ENCODE peak calls at places on chromosomes 1 and 21, in seven cellular contexts. One of them, this sample, is unnamed.

GRCh38 chr1:9211291-9211811 is 23.2 kb upstream of the H6PD start:
- DNase-seq in adrenal gland: no peak
- DNase-seq in A549: no peak
- DNase-seq in CD4-positive, alpha-beta memory T cell: no peak
- DNase-seq in naive thymus-derived CD4-positive, alpha-beta T cell: no peak
- DNase-seq in stomach: no peak
- DNase-seq in AG04450: peak
- DNase-seq in this sample: no peak

GRCh38 chr21:18954415-18954972 is 550.9 kb upstream of the TMPRSS15 start:
- DNase-seq in AG04450: no peak
- DNase-seq in naive thymus-derived CD4-positive, alpha-beta T cell: no peak
- DNase-seq in adrenal gland: no peak
- DNase-seq in A549: no peak
- DNase-seq in CD4-positive, alpha-beta memory T cell: no peak
- DNase-seq in stomach: no peak
- DNase-seq in this sample: no peak

GRCh38 chr1:28296401-28297220 is 32.2 kb upstream of the MED18 start:
- DNase-seq in CD4-positive, alpha-beta memory T cell: no peak
- DNase-seq in A549: no peak
- DNase-seq in stomach: no peak
- DNase-seq in naive thymus-derived CD4-positive, alpha-beta T cell: no peak
- DNase-seq in adrenal gland: peak
- DNase-seq in AG04450: no peak
- DNase-seq in this sample: no peak

GRCh38 chr1:92989936-92990582 is 28.8 kb upstream of the DIPK1A start:
- DNase-seq in naive thymus-derived CD4-positive, alpha-beta T cell: no peak
- DNase-seq in adrenal gland: no peak
- DNase-seq in CD4-positive, alpha-beta memory T cell: no peak
- DNase-seq in A549: no peak
- DNase-seq in stomach: no peak
- DNase-seq in AG04450: no peak
- DNase-seq in this sample: no peak

GRCh38 chr1:213474054-213474453 is 423.0 kb downstream of the RPS6KC1 start:
- DNase-seq in A549: no peak
- DNase-seq in naive thymus-derived CD4-positive, alpha-beta T cell: no peak
- DNase-seq in AG04450: no peak
- DNase-seq in adrenal gland: peak
- DNase-seq in stomach: no peak
- DNase-seq in CD4-positive, alpha-beta memory T cell: no peak
- DNase-seq in this sample: peak

GRCh38 chr1:206551296-206551984 is 44.1 kb downstream of the RASSF5 start:
- DNase-seq in AG04450: no peak
- DNase-seq in naive thymus-derived CD4-positive, alpha-beta T cell: no peak
- DNase-seq in CD4-positive, alpha-beta memory T cell: no peak
- DNase-seq in adrenal gland: no peak
- DNase-seq in stomach: no peak
- DNase-seq in A549: no peak
- DNase-seq in this sample: no peak

GRCh38 chr1:180144659-180145357 is 9.9 kb upstream of the QSOX1 start:
- DNase-seq in stomach: no peak
- DNase-seq in A549: no peak
- DNase-seq in AG04450: no peak
- DNase-seq in adrenal gland: no peak
- DNase-seq in naive thymus-derived CD4-positive, alpha-beta T cell: no peak
- DNase-seq in CD4-positive, alpha-beta memory T cell: no peak
- DNase-seq in this sample: no peak

GRCh38 chr21:42389449-42389835 is 6.4 kb downstream of the TMPRSS3 start:
- DNase-seq in CD4-positive, alpha-beta memory T cell: no peak
- DNase-seq in A549: no peak
- DNase-seq in adrenal gland: no peak
- DNase-seq in AG04450: no peak
- DNase-seq in stomach: peak
- DNase-seq in naive thymus-derived CD4-positive, alpha-beta T cell: no peak
- DNase-seq in this sample: no peak

GRCh38 chr1:209190591-209191241 is 392.8 kb upstream of the CAMK1G start:
- DNase-seq in naive thymus-derived CD4-positive, alpha-beta T cell: no peak
- DNase-seq in A549: peak
- DNase-seq in stomach: peak
- DNase-seq in adrenal gland: peak
- DNase-seq in CD4-positive, alpha-beta memory T cell: no peak
- DNase-seq in AG04450: no peak
- DNase-seq in this sample: peak

GRCh38 chr1:97844552-97845089 is 76.2 kb downstream of the DPYD start:
- DNase-seq in adrenal gland: no peak
- DNase-seq in CD4-positive, alpha-beta memory T cell: no peak
- DNase-seq in AG04450: no peak
- DNase-seq in A549: no peak
- DNase-seq in naive thymus-derived CD4-positive, alpha-beta T cell: no peak
- DNase-seq in stomach: no peak
- DNase-seq in this sample: no peak

GRCh38 chr1:91884459-91885290 is 1.3 kb downstream of the TGFBR3 start:
- DNase-seq in naive thymus-derived CD4-positive, alpha-beta T cell: peak
- DNase-seq in AG04450: no peak
- DNase-seq in A549: no peak
- DNase-seq in CD4-positive, alpha-beta memory T cell: peak
- DNase-seq in adrenal gland: peak
- DNase-seq in stomach: peak
- DNase-seq in this sample: peak

GRCh38 chr1:103120981-103121380 is 12.7 kb upstream of the COL11A1 start:
- DNase-seq in CD4-positive, alpha-beta memory T cell: no peak
- DNase-seq in A549: no peak
- DNase-seq in stomach: no peak
- DNase-seq in naive thymus-derived CD4-positive, alpha-beta T cell: no peak
- DNase-seq in AG04450: no peak
- DNase-seq in adrenal gland: no peak
- DNase-seq in this sample: no peak

GRCh38 chr1:230067441-230067870 is 418 bp downstream of the GALNT2 start:
- DNase-seq in naive thymus-derived CD4-positive, alpha-beta T cell: no peak
- DNase-seq in CD4-positive, alpha-beta memory T cell: no peak
- DNase-seq in stomach: no peak
- DNase-seq in adrenal gland: peak
- DNase-seq in A549: peak
- DNase-seq in AG04450: no peak
- DNase-seq in this sample: peak

GRCh38 chr1:112904831-112905227 is 51.2 kb downstream of the SLC16A1 start:
- DNase-seq in naive thymus-derived CD4-positive, alpha-beta T cell: no peak
- DNase-seq in CD4-positive, alpha-beta memory T cell: no peak
- DNase-seq in A549: no peak
- DNase-seq in AG04450: no peak
- DNase-seq in stomach: peak
- DNase-seq in adrenal gland: no peak
- DNase-seq in this sample: no peak

GRCh38 chr1:27057801-27058647 is 45.4 kb upstream of the TENT5B start:
- DNase-seq in CD4-positive, alpha-beta memory T cell: no peak
- DNase-seq in stomach: no peak
- DNase-seq in naive thymus-derived CD4-positive, alpha-beta T cell: no peak
- DNase-seq in AG04450: no peak
- DNase-seq in adrenal gland: no peak
- DNase-seq in A549: no peak
- DNase-seq in this sample: peak

GRCh38 chr1:172338295-172338735 is 82.2 kb upstream of the C1orf105 start:
- DNase-seq in naive thymus-derived CD4-positive, alpha-beta T cell: no peak
- DNase-seq in stomach: no peak
- DNase-seq in CD4-positive, alpha-beta memory T cell: no peak
- DNase-seq in AG04450: no peak
- DNase-seq in adrenal gland: no peak
- DNase-seq in A549: no peak
- DNase-seq in this sample: no peak

GRCh38 chr1:223421676-223422075 is 28.5 kb downstream of the CCDC185 start:
- DNase-seq in CD4-positive, alpha-beta memory T cell: no peak
- DNase-seq in AG04450: no peak
- DNase-seq in adrenal gland: no peak
- DNase-seq in naive thymus-derived CD4-positive, alpha-beta T cell: no peak
- DNase-seq in stomach: no peak
- DNase-seq in A549: no peak
- DNase-seq in this sample: no peak

GRCh38 chr1:196317535-196318522 is 290.4 kb downstream of the KCNT2 start:
- DNase-seq in CD4-positive, alpha-beta memory T cell: no peak
- DNase-seq in adrenal gland: peak
- DNase-seq in AG04450: peak
- DNase-seq in stomach: no peak
- DNase-seq in naive thymus-derived CD4-positive, alpha-beta T cell: no peak
- DNase-seq in A549: peak
- DNase-seq in this sample: peak

GRCh38 chr1:2854151-2854550 is 52.7 kb upstream of the TTC34 start:
- DNase-seq in CD4-positive, alpha-beta memory T cell: no peak
- DNase-seq in AG04450: no peak
- DNase-seq in adrenal gland: no peak
- DNase-seq in stomach: no peak
- DNase-seq in naive thymus-derived CD4-positive, alpha-beta T cell: no peak
- DNase-seq in A549: no peak
- DNase-seq in this sample: no peak

GRCh38 chr1:235875236-235875635 is 8.5 kb upstream of the LYST start:
- DNase-seq in CD4-positive, alpha-beta memory T cell: no peak
- DNase-seq in A549: no peak
- DNase-seq in stomach: no peak
- DNase-seq in AG04450: no peak
- DNase-seq in naive thymus-derived CD4-positive, alpha-beta T cell: no peak
- DNase-seq in adrenal gland: no peak
- DNase-seq in this sample: no peak

GRCh38 chr1:235873571-235873970 is 6.9 kb upstream of the LYST start:
- DNase-seq in AG04450: no peak
- DNase-seq in adrenal gland: no peak
- DNase-seq in stomach: no peak
- DNase-seq in CD4-positive, alpha-beta memory T cell: no peak
- DNase-seq in naive thymus-derived CD4-positive, alpha-beta T cell: no peak
- DNase-seq in A549: no peak
- DNase-seq in this sample: no peak

GRCh38 chr1:235878082-235878781 is 11.5 kb upstream of the LYST start:
- DNase-seq in stomach: no peak
- DNase-seq in AG04450: no peak
- DNase-seq in A549: no peak
- DNase-seq in CD4-positive, alpha-beta memory T cell: no peak
- DNase-seq in adrenal gland: peak
- DNase-seq in naive thymus-derived CD4-positive, alpha-beta T cell: no peak
- DNase-seq in this sample: no peak

GRCh38 chr1:235874226-235874625 is 7.5 kb upstream of the LYST start:
- DNase-seq in adrenal gland: no peak
- DNase-seq in AG04450: no peak
- DNase-seq in stomach: no peak
- DNase-seq in A549: no peak
- DNase-seq in CD4-positive, alpha-beta memory T cell: no peak
- DNase-seq in naive thymus-derived CD4-positive, alpha-beta T cell: no peak
- DNase-seq in this sample: no peak

GRCh38 chr1:235876292-235876914 is 9.7 kb upstream of the LYST start:
- DNase-seq in adrenal gland: no peak
- DNase-seq in naive thymus-derived CD4-positive, alpha-beta T cell: no peak
- DNase-seq in stomach: no peak
- DNase-seq in A549: no peak
- DNase-seq in AG04450: no peak
- DNase-seq in CD4-positive, alpha-beta memory T cell: peak
- DNase-seq in this sample: no peak
- H3K4me3 ChIP-seq in adrenal gland: no peak
- H3K4me3 ChIP-seq in naive thymus-derived CD4-positive, alpha-beta T cell: no peak
- H3K4me3 ChIP-seq in stomach: no peak
- H3K4me3 ChIP-seq in A549: no peak
- H3K4me3 ChIP-seq in AG04450: no peak
- H3K4me3 ChIP-seq in CD4-positive, alpha-beta memory T cell: no peak
- H3K4me3 ChIP-seq in this sample: no peak

GRCh38 chr1:65006806-65007205 is 40.5 kb upstream of the JAK1 start:
- DNase-seq in AG04450: no peak
- DNase-seq in A549: no peak
- DNase-seq in CD4-positive, alpha-beta memory T cell: no peak
- DNase-seq in adrenal gland: no peak
- DNase-seq in naive thymus-derived CD4-positive, alpha-beta T cell: no peak
- DNase-seq in stomach: no peak
- DNase-seq in this sample: no peak

GRCh38 chr1:65001238-65001792 is 35.0 kb upstream of the JAK1 start:
- DNase-seq in stomach: peak
- DNase-seq in CD4-positive, alpha-beta memory T cell: peak
- DNase-seq in naive thymus-derived CD4-positive, alpha-beta T cell: peak
- DNase-seq in AG04450: no peak
- DNase-seq in A549: no peak
- DNase-seq in adrenal gland: peak
- DNase-seq in this sample: peak

GRCh38 chr1:65002508-65003315 is 36.4 kb upstream of the JAK1 start:
- DNase-seq in stomach: peak
- DNase-seq in A549: peak
- DNase-seq in naive thymus-derived CD4-positive, alpha-beta T cell: peak
- DNase-seq in AG04450: peak
- DNase-seq in CD4-positive, alpha-beta memory T cell: peak
- DNase-seq in adrenal gland: peak
- DNase-seq in this sample: peak

GRCh38 chr1:65002156-65002507 is 35.8 kb upstream of the JAK1 start:
- DNase-seq in CD4-positive, alpha-beta memory T cell: no peak
- DNase-seq in naive thymus-derived CD4-positive, alpha-beta T cell: no peak
- DNase-seq in adrenal gland: peak
- DNase-seq in stomach: no peak
- DNase-seq in AG04450: no peak
- DNase-seq in A549: no peak
- DNase-seq in this sample: peak

GRCh38 chr1:65003316-65003664 is 36.9 kb upstream of the JAK1 start:
- DNase-seq in AG04450: no peak
- DNase-seq in adrenal gland: no peak
- DNase-seq in naive thymus-derived CD4-positive, alpha-beta T cell: no peak
- DNase-seq in stomach: no peak
- DNase-seq in A549: no peak
- DNase-seq in CD4-positive, alpha-beta memory T cell: no peak
- DNase-seq in this sample: no peak
- H3K27ac ChIP-seq in AG04450: peak
- H3K27ac ChIP-seq in adrenal gland: peak
- H3K27ac ChIP-seq in naive thymus-derived CD4-positive, alpha-beta T cell: peak
- H3K27ac ChIP-seq in stomach: peak
- H3K27ac ChIP-seq in A549: peak
- H3K27ac ChIP-seq in CD4-positive, alpha-beta memory T cell: peak
- H3K27ac ChIP-seq in this sample: peak

DNA sequence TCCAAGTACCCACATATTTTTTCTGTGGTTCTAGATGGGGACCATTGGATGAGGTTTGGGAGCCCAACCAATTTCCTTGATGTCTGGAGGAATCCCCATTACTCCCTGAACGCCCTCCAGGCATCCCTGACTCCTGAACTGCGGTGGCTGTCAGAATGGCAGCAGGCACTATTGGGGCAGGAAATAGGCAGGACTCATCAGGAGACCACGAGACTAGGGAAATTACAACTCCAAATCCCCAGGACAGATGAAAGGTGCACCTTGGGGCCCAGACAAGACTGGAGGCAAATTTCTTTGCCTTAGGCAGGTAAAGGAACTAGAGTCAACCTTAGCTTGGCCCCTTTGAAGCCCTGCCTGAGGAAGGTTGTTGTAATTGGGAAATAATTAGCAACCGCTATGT is 1.1 kb downstream of the CGN start:
- DNase-seq in stomach: no peak
- DNase-seq in adrenal gland: no peak
- DNase-seq in A549: no peak
- DNase-seq in CD4-positive, alpha-beta memory T cell: no peak
- DNase-seq in AG04450: no peak
- DNase-seq in naive thymus-derived CD4-positive, alpha-beta T cell: no peak
- DNase-seq in this sample: no peak
- H3K4me3 ChIP-seq in stomach: peak
- H3K4me3 ChIP-seq in adrenal gland: no peak
- H3K4me3 ChIP-seq in A549: peak
- H3K4me3 ChIP-seq in CD4-positive, alpha-beta memory T cell: peak
- H3K4me3 ChIP-seq in AG04450: no peak
- H3K4me3 ChIP-seq in naive thymus-derived CD4-positive, alpha-beta T cell: peak
- H3K4me3 ChIP-seq in this sample: no peak

GRCh38 chr1:1426961-1427934 is 6.2 kb upstream of the ANKRD65 start:
- DNase-seq in naive thymus-derived CD4-positive, alpha-beta T cell: no peak
- DNase-seq in AG04450: no peak
- DNase-seq in stomach: no peak
- DNase-seq in adrenal gland: no peak
- DNase-seq in CD4-positive, alpha-beta memory T cell: no peak
- DNase-seq in A549: no peak
- DNase-seq in this sample: peak
- H3K27ac ChIP-seq in naive thymus-derived CD4-positive, alpha-beta T cell: no peak
- H3K27ac ChIP-seq in AG04450: no peak
- H3K27ac ChIP-seq in stomach: peak
- H3K27ac ChIP-seq in adrenal gland: peak
- H3K27ac ChIP-seq in CD4-positive, alpha-beta memory T cell: no peak
- H3K27ac ChIP-seq in A549: peak
- H3K27ac ChIP-seq in this sample: no peak